ENCODE peak calls at places on chromosome 13, in six cellular contexts. X is dorsolateral prefrontal cortex, M is foreskin fibroblast, H is fibroblast of mammary gland, S is AG10803, W is breast epithelium. D is an unnamed sample.

GRCh38 chr13:42836930-42837329 is 55.5 kb downstream of the FAM216B start:
- DNase-seq in X (no peak), H (peak), S (peak), W (no peak), M (peak), D (no peak)

GRCh38 chr13:113451951-113452421 is 1.3 kb downstream of the ADPRHL1 start:
- DNase-seq in X (no peak), W (no peak), H (no peak), M (no peak), S (no peak), D (no peak)

GRCh38 chr13:67353891-67354459 is 123.8 kb upstream of the PCDH9 start:
- DNase-seq in S (peak), M (no peak), W (no peak), X (no peak), H (peak), D (no peak)

GRCh38 chr13:42893346-42893745 is 98.7 kb downstream of the EPSTI1 start:
- DNase-seq in S (peak), W (no peak), X (no peak), M (peak), H (peak), D (peak)

GRCh38 chr13:98796798-98797197 is 44.3 kb upstream of the SLC15A1 start:
- DNase-seq in H (no peak), X (no peak), M (no peak), W (no peak), S (no peak), D (no peak)

GRCh38 chr13:98080280-98080679 is 62.6 kb upstream of the FARP1 start:
- DNase-seq in H (no peak), S (no peak), W (no peak), M (no peak), X (no peak), D (no peak)

GRCh38 chr13:94917814-94918213 is 205.5 kb upstream of the SOX21 start:
- DNase-seq in W (no peak), S (peak), M (no peak), H (no peak), X (no peak), D (no peak)

GRCh38 chr13:33509642-33510229 is 224.2 kb upstream of the STARD13 start:
- DNase-seq in W (peak), S (peak), M (peak), H (peak), X (peak), D (no peak)

GRCh38 chr13:34672631-34673030 is 269.4 kb upstream of the NBEA start:
- DNase-seq in H (no peak), W (no peak), M (no peak), X (no peak), S (no peak), D (no peak)

GRCh38 chr13:39353988-39354387 is 249.0 kb downstream of the LHFPL6 start:
- DNase-seq in W (no peak), X (no peak), S (peak), M (peak), H (peak), D (peak)
- H3K4me3 ChIP-seq in W (no peak), X (no peak), S (no peak), M (no peak), H (no peak), D (no peak)

DNA sequence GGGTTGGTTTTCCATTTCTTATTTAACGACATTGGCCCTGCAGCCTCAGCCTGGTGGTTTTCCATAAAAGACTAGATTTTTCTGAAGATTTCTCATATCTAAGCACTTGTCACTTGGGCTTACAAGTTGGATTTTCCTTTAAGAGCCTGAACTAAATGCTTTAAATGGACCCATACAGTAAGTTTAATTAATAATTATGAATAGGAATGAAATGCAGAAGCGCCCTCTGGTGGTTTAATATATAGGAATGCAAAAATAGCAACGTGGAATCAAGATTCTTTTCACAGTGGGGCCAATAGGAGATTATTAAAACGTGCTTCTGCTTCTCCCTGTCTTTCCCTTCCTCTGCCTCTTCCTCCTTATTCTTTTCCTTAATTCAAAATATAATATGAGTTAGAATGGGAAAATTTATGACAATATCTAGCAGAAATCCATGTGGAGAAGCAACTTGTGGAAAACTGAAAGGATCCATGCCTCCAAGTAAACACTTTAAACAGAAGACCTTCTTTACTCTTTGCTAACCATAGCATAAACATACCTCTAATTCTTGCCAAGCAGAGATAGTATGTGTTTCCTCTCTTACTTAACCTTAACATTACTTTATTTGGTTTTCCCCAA is 324.0 kb downstream of the GPC5 start:
- DNase-seq in M (peak), H (peak), S (no peak), W (no peak), X (no peak), D (no peak)
- H3K4me3 ChIP-seq in M (no peak), H (no peak), S (no peak), W (no peak), X (no peak), D (no peak)

GRCh38 chr13:110331362-110331761 is 24.3 kb downstream of the COL4A2 start:
- DNase-seq in X (no peak), M (no peak), S (peak), W (no peak), H (peak), D (no peak)

GRCh38 chr13:110329258-110329657 is 22.2 kb downstream of the COL4A2 start:
- DNase-seq in S (no peak), M (no peak), W (no peak), X (no peak), H (no peak), D (no peak)

GRCh38 chr13:110328509-110328908 is 21.4 kb downstream of the COL4A2 start:
- DNase-seq in S (no peak), W (no peak), X (no peak), M (no peak), H (no peak), D (no peak)

GRCh38 chr13:110329798-110330461 is 22.8 kb downstream of the COL4A2 start:
- DNase-seq in W (no peak), H (peak), S (no peak), X (no peak), M (no peak), D (no peak)

GRCh38 chr13:110330491-110331001 is 23.5 kb downstream of the COL4A2 start:
- DNase-seq in M (peak), W (no peak), X (no peak), H (peak), S (peak), D (no peak)
- H3K4me3 ChIP-seq in M (peak), W (peak), X (no peak), H (peak), S (no peak), D (no peak)

GRCh38 chr13:47846886-47847285 is 154.2 kb downstream of the SUCLA2 start:
- DNase-seq in M (no peak), H (no peak), W (no peak), X (no peak), S (no peak), D (no peak)

GRCh38 chr13:47841131-47841530 is 159.9 kb downstream of the SUCLA2 start:
- DNase-seq in S (no peak), H (no peak), X (peak), M (no peak), W (no peak), D (no peak)

GRCh38 chr13:47837906-47838305 is 163.2 kb downstream of the SUCLA2 start:
- DNase-seq in W (no peak), M (no peak), H (no peak), S (no peak), X (no peak), D (no peak)

GRCh38 chr13:47845981-47846380 is 155.1 kb downstream of the SUCLA2 start:
- DNase-seq in W (no peak), H (no peak), S (no peak), M (no peak), X (no peak), D (no peak)

DNA sequence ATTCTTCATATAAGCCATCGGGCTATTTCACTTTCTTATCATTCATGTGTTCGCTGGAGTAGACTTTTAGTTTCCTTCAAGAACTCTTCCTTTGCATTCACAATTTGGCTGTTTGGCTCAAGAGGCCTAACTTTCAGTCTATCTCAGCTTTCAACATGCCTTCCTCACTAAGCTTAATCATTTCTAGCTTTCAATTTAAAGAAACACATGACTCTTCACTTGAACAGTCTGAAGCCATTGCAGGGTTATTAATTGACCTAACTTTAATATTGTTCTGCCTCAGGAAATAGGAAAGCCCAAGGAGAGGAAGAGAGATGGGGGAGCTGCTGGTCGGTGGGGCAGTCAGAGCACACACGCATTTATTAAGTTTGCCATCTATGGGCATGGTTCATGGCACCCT is 158.1 kb downstream of the SUCLA2 start:
- DNase-seq in S (no peak), X (no peak), M (no peak), H (no peak), W (no peak), D (no peak)
- H3K4me3 ChIP-seq in S (no peak), X (no peak), M (no peak), H (no peak), W (no peak), D (no peak)

DNA sequence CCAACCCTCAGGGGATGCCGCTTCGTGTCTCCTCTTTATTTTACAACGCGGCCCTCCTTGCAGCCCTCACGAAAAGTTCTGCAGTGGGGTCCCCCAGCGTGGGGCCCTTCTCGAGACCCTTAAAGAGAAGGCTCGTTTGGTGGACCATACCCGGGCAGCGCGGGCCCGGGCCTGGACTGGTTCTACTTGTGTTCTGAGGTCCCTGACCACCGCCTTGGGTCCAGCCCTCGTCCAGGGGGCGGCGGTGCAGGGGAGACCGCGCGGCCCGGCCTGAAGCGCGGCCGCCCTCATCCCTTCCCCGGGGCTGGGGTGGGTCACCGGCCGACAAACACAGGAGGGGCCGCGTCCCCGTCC is 400 bp upstream of the SERP2 start:
- DNase-seq in X (peak), H (no peak), S (no peak), W (no peak), M (no peak), D (no peak)
- H3K4me3 ChIP-seq in X (peak), H (peak), S (peak), W (peak), M (peak), D (peak)

DNA sequence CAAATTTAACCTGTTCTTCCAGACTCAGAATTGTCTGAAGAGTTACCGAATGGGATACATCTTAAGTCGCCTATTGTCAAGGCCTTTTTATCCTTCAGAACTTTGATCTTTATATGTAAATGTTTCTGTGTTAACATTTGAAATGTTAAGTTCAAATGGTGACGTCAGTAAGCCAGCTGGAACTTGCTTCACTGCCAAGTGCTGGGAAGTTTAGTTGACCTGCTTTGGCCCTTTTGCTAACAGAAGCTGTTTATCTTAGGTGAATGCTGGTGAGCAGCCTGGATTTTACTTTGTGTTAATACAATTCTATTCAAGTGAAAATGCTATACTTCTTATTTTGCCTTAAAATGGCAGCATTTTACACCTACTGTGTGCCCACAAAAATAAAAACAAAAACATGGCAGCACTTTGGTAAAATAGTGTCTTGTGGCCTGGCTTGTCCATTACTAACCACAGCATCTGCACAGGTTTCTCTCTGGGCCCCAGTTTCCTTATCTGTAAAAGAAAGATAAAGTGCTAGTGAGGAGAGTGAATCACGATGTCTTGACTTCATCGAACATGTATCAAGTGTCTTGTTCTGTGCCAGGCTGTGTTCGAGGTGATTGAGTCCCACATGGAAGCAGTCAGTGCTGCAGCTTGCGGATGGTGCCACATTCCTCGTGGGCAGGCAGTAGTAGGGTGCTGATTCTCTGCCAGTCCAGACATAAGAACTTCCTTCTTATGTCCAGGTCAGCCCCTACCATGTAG is 2.2 kb downstream of the NAXD start:
- DNase-seq in M (peak), W (no peak), S (peak), H (peak), X (no peak), D (no peak)
- H3K4me3 ChIP-seq in M (no peak), W (no peak), S (peak), H (no peak), X (peak), D (no peak)

DNA sequence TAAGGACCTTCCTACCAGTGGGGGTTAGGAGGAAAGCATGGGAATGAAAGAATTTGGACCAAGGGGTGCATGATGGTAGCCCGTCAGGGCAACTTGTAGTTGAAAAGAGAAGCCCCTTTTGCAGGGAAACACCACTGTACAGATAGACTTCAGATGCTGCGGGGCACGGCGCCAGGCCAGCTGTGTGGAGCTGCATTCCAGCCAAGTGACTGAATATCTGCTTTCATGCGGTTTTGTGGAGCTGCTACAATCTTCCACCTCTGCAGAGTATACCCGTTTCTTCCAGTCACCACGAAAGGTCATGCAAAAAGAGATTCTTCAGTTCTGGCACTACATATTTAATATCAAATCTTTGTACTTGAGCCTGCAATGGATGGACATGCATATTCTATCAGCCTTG is 104.7 kb downstream of the RGCC start:
- DNase-seq in X (peak), M (peak), H (peak), W (peak), S (peak), D (peak)
- H3K4me3 ChIP-seq in X (no peak), M (no peak), H (no peak), W (no peak), S (no peak), D (no peak)

DNA sequence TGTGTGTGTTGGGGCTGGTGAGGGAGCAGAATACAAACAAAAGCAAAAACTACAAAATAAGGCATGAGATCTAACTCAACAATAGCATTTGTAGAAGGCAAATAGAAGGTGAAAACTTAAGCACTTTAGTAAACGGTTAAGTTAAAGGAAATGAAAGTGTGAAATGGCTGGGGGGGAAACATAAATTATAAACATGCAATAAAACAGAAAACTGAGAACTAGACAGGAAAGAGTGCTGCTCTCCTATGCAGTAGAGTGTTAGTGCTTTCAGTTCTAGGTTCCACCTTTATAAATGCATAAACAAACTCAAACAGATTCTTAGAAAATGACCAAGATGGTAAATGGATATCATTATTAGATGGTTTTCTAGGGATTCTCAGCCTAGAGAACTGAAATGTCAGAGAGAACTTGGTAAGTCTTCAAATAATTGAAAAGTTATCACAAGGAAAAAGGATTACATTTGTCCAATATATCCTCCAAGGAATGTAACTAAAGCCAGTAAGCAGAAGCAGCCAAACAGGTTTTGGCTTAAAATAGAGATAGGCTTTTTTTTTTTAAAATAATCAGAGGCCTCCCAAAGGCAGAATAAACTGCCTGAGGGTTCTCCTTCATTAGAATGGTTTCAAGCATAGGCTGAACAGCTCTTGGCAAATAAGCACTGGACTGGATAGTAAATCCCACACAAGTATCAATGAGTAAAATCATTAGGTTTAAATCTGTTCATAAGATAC is 23.3 kb downstream of the RBM26 start:
- DNase-seq in H (no peak), W (no peak), X (no peak), M (no peak), S (no peak), D (no peak)
- H3K4me3 ChIP-seq in H (no peak), W (no peak), X (no peak), M (no peak), S (no peak), D (no peak)